ENCODE peak calls at places on chromosomes 2 and 18, in four cellular contexts. S is A549, B is HepG2, D is K562. Y is an unnamed sample.
A peak's percentile ranks its signal among the peaks of the same experiment; 100 is the strongest.

GRCh38 chr2:74908763-74909444 is 49.5 kb upstream of the POLE4 start:
- DNase-seq in S (no peak), B (peak; percentile 24), D (no peak), Y (no peak)

GRCh38 chr18:63511285-63511684 is 30.9 kb upstream of the SERPINB12 start:
- DNase-seq in S (peak; percentile 13), B (peak; percentile 37), D (peak; percentile 6), Y (peak; percentile 44)

GRCh38 chr2:222791946-222792649 is 68.7 kb upstream of the ACSL3 start:
- DNase-seq in S (no peak), B (no peak), D (no peak), Y (no peak)

GRCh38 chr2:26456701-26457224 is 21.2 kb downstream of the OTOF start:
- DNase-seq in S (no peak), B (peak; percentile 82), D (no peak), Y (peak; percentile 40)

GRCh38 chr2:234444888-234445287 is 52.0 kb downstream of the ARL4C start:
- DNase-seq in S (no peak), B (no peak), D (no peak), Y (no peak)

GRCh38 chr18:76837071-76837470 is 14.7 kb downstream of the ZNF236 start:
- DNase-seq in S (no peak), B (no peak), D (no peak), Y (no peak)

GRCh38 chr2:98509542-98510321 is 65.1 kb downstream of the INPP4A start:
- DNase-seq in S (no peak), B (no peak), D (peak; percentile 41), Y (no peak)

GRCh38 chr2:167550448-167550847 is 662.2 kb downstream of the XIRP2 start:
- DNase-seq in S (peak; percentile 2), B (peak; percentile 6), D (no peak), Y (no peak)

GRCh38 chr2:238667008-238667407 is 180.9 kb upstream of the TWIST2 start:
- DNase-seq in S (no peak), B (no peak), D (no peak), Y (no peak)

GRCh38 chr2:82803307-82803706 is 1655.8 kb downstream of the SUCLG1 start:
- DNase-seq in S (no peak), B (no peak), D (no peak), Y (no peak)

GRCh38 chr2:127770973-127771735 is 39.8 kb downstream of the WDR33 start:
- DNase-seq in S (peak; percentile 13), B (peak; percentile 30), D (no peak), Y (no peak)

GRCh38 chr18:33184178-33184577 is 256.3 kb downstream of the CCDC178 start:
- DNase-seq in S (no peak), B (no peak), D (no peak), Y (no peak)

GRCh38 chr2:71070294-71071025 is 2.0 kb downstream of the NAGK start:
- DNase-seq in S (peak; percentile 58), B (peak; percentile 66), D (no peak), Y (no peak)

GRCh38 chr18:74951165-74951760 is 257.7 kb downstream of the PTGR3 start:
- DNase-seq in S (peak; percentile 9), B (peak; percentile 32), D (no peak), Y (no peak)

GRCh38 chr18:48542513-48543181 is 3.8 kb downstream of the CTIF start:
- DNase-seq in S (no peak), B (no peak), D (peak; percentile 14), Y (no peak)

GRCh38 chr2:96320326-96321229 is 4.5 kb upstream of the ITPRIPL1 start:
- DNase-seq in S (no peak), B (no peak), D (no peak), Y (no peak)

GRCh38 chr2:230899287-230899686 is 25.8 kb downstream of the GPR55 start:
- DNase-seq in S (no peak), B (no peak), D (no peak), Y (no peak)

GRCh38 chr2:181077128-181077709 is 96.8 kb downstream of the UBE2E3 start:
- DNase-seq in S (peak; percentile 13), B (peak; percentile 60), D (peak; percentile 27), Y (no peak)

GRCh38 chr18:9563326-9563725 is 51.0 kb downstream of the PPP4R1 start:
- DNase-seq in S (no peak), B (no peak), D (no peak), Y (no peak)

GRCh38 chr2:185069107-185069506 is 470.8 kb downstream of the ZNF804A start:
- DNase-seq in S (no peak), B (no peak), D (no peak), Y (no peak)

GRCh38 chr2:147782521-147782920 is 62.3 kb upstream of the ACVR2A start:
- DNase-seq in S (no peak), B (no peak), D (no peak), Y (no peak)

GRCh38 chr2:241048149-241048948 is 49.9 kb downstream of the SNED1 start:
- DNase-seq in S (no peak), B (no peak), D (no peak), Y (no peak)

GRCh38 chr2:120870467-120870788 is 134.8 kb downstream of the GLI2 start:
- DNase-seq in S (no peak), B (no peak), D (no peak), Y (no peak)

GRCh38 chr18:49755489-49755888 is 57.8 kb downstream of the ACAA2 start:
- DNase-seq in S (no peak), B (no peak), D (no peak), Y (no peak)

GRCh38 chr2:175630319-175631246 is 371.5 kb downstream of the LNPK start:
- DNase-seq in S (no peak), B (peak; percentile 81), D (no peak), Y (no peak)

GRCh38 chr2:223069988-223070387 is 18.0 kb downstream of the KCNE4 start:
- DNase-seq in S (no peak), B (no peak), D (no peak), Y (no peak)

GRCh38 chr2:232880764-232881351 is 10.8 kb downstream of the SNORC start:
- DNase-seq in S (no peak), B (no peak), D (no peak), Y (no peak)

GRCh38 chr2:29841386-29842004 is 79.9 kb downstream of the ALK start:
- DNase-seq in S (peak; percentile 35), B (peak; percentile 30), D (peak; percentile 72), Y (peak; percentile 25)

GRCh38 chr2:159617651-159618050 is 1.3 kb upstream of the BAZ2B start:
- DNase-seq in S (no peak), B (no peak), D (no peak), Y (no peak)

GRCh38 chr2:10030311-10030736 is 13.0 kb upstream of the KLF11 start:
- DNase-seq in S (no peak), B (peak; percentile 61), D (peak; percentile 54), Y (no peak)

GRCh38 chr2:191165190-191165643 is 14.4 kb upstream of the STAT4 start:
- DNase-seq in S (peak; percentile 42), B (peak; percentile 23), D (peak; percentile 7), Y (no peak)

GRCh38 chr2:85353876-85354285 is 447 bp downstream of the RETSAT start:
- DNase-seq in S (peak; percentile 69), B (peak; percentile 25), D (peak; percentile 48), Y (no peak)

GRCh38 chr18:46321954-46322353 is 217.8 kb downstream of the HAUS1 start:
- DNase-seq in S (no peak), B (no peak), D (no peak), Y (no peak)

DNA sequence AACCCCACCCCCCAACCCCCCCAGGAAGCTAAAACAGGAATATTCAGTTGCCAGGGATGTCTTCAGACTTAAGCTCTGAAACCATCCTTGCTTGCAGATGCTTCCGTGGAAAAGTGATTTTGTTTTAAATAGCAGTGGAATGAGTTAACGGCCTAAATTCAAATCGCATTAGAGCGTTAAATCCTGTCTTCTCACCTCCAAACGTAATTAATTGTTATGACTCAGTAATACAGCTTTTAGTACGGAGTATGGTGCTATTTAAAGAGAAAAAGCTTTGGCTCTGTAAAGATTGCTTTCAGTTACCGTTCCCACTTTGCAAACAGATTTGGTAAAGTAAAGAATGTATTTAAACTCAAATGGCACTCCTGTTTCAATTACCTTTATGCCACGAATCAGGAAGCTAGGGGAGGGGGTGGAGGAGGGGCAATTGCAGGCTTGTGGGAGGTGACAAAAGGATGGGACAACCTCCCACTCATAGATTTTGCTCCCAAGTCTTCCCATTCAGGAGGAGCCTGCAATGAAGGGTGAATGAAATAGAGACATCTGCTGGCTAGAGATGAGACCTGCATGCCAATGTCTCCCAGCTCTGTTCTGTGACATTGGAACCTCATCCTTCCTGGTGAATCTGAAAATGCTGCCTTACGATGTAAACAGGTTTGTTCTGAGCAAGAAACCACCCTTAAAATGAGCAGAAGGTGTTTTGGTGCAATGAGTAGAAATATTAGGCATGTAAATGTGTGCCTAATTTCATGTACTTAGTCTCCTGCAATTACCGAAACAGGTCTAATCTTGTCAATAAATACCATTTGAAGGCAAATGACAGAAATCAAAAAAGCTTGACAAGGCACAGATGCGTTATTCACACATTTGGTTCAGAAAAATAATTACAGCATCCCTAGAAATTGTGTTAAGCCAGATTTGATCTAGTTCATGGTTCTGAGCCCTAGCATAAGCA is 2.6 kb upstream of the PID1 start:
- DNase-seq in S (peak; percentile 69), B (peak; percentile 65), D (peak; percentile 18), Y (peak; percentile 73)
- TF ChIP-seq PHF8 in S (no peak), B (no peak), D (no peak), Y (no peak)

GRCh38 chr2:201233192-201234166 is 26.9 kb upstream of the CASP8 start:
- DNase-seq in S (peak; percentile 79), B (peak; percentile 96), D (peak; percentile 76), Y (peak; percentile 51)
- TF ChIP-seq PHF8 in S (peak; percentile 17), B (peak; percentile 62), D (peak; percentile 60), Y (no peak)

GRCh38 chr2:228786932-228787331 is 484.2 kb downstream of the PID1 start:
- DNase-seq in S (no peak), B (no peak), D (no peak), Y (no peak)

GRCh38 chr2:228777855-228778355 is 493.2 kb downstream of the PID1 start:
- DNase-seq in S (no peak), B (no peak), D (no peak), Y (no peak)

DNA sequence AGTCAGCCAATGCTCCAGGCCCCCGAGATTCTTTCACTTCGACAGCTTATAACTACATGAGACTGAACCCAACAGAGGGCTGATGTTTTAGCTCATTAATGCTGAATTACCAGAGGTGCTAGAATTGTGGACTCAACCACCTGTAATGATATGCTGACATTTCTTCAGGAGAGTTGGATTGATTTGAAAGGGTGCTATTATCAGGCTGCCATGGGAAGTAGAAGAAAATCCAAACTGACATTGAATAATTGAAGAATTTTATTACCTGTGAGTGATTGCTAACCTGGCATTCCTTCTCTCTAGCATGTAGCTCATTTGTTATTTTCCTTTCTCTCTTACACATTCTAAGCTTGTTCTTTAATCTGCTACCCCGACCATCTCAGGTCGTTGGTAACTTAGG is 488.8 kb downstream of the PID1 start:
- DNase-seq in S (no peak), B (no peak), D (no peak), Y (no peak)
- TF ChIP-seq PHF8 in S (no peak), B (no peak), D (no peak), Y (no peak)

DNA sequence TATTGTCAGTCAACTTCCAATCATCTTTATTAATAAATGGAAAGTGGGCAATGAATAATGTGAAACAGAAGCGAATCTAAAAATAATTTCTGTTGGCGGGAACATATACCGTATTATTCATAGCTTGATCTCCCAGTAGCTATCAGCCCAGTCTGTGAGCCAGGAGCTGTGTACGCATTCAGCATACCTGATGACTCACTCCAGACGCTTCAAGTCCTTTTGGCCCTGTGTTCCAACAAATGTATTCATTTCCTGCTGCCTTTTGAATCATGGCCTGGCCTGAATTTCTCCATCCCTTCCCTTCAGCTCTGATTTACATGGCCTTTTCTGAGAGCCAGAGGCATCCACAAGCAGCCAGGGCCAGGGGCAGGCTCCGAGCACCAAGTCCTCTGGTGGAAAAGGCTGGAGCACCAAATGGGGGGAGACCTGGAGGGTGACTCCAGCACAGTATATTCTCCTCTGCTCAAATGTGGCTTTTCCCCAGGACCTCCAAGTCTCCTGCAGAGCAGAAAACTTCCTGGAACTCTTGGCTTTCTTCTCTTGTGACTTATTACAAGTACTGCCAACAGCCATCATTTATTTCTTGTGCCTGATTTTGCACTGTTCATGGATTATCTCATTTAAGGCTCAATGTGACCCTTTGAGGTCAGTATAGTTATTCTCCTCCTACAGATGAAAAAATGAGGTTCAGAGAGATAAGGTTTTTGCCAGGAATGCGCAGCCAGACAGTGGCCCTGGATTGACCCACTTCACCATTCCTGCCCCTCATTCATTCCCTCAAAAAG is 108.7 kb downstream of the EN1 start:
- DNase-seq in S (peak; percentile 19), B (peak; percentile 6), D (peak; percentile 65), Y (no peak)
- TF ChIP-seq PHF8 in S (no peak), B (no peak), D (no peak), Y (no peak)